ENCODE peak calls at places on chromosome 17, in five cellular contexts. I, U, H, G and E are unnamed samples.

GRCh38 chr17:68379692-68380677 is 77.3 kb downstream of the WIPI1 start:
- DNase-seq in I (no peak), U (no peak), H (no peak), G (no peak), E (no peak)

GRCh38 chr17:21397341-21398050 is 21.3 kb downstream of the KCNJ12 start:
- DNase-seq in I (no peak), U (no peak), H (no peak), G (no peak), E (no peak)

GRCh38 chr17:54381482-54381881 is 519.2 kb upstream of the TOM1L1 start:
- DNase-seq in I (no peak), U (no peak), H (no peak), G (no peak), E (no peak)

GRCh38 chr17:73683788-73684582 is 39.7 kb upstream of the SDK2 start:
- DNase-seq in I (no peak), U (no peak), H (no peak), G (no peak), E (no peak)

GRCh38 chr17:1232786-1233185 is 37.5 kb upstream of the BHLHA9 start:
- DNase-seq in I (no peak), U (no peak), H (no peak), G (no peak), E (no peak)

GRCh38 chr17:42775534-42776098 is 2.4 kb downstream of the VPS25 start:
- DNase-seq in I (no peak), U (no peak), H (no peak), G (no peak), E (no peak)

GRCh38 chr17:20072692-20072992 is 63.5 kb downstream of the SPECC1 start:
- DNase-seq in I (no peak), U (no peak), H (no peak), G (no peak), E (no peak)

GRCh38 chr17:62720126-62720850 is 87.8 kb downstream of the MARCHF10 start:
- DNase-seq in I (no peak), U (peak; percentile 33), H (no peak), G (no peak), E (no peak)

GRCh38 chr17:31690118-31690517 is 168.9 kb downstream of the COPRS start:
- DNase-seq in I (no peak), U (no peak), H (no peak), G (no peak), E (no peak)

GRCh38 chr17:61383689-61384201 is 15.9 kb upstream of the TBX2 start:
- DNase-seq in I (no peak), U (no peak), H (peak; percentile 78), G (no peak), E (no peak)

GRCh38 chr17:65041518-65041917 is 15.0 kb downstream of the GNA13 start:
- DNase-seq in I (no peak), U (no peak), H (no peak), G (no peak), E (no peak)

GRCh38 chr17:43316522-43317142 is 82.2 kb upstream of the ARL4D start:
- DNase-seq in I (no peak), U (peak; percentile 47), H (no peak), G (no peak), E (no peak)

GRCh38 chr17:45129426-45129939 is 2.8 kb downstream of the PLCD3 start:
- DNase-seq in I (peak; percentile 55), U (peak; percentile 70), H (no peak), G (peak; percentile 45), E (no peak)

GRCh38 chr17:27535178-27535928 is 79.1 kb downstream of the KSR1 start:
- DNase-seq in I (no peak), U (no peak), H (no peak), G (no peak), E (no peak)

GRCh38 chr17:47902039-47902744 is 6.2 kb downstream of the SP2 start:
- DNase-seq in I (no peak), U (peak; percentile 50), H (no peak), G (no peak), E (no peak)

GRCh38 chr17:36001109-36001735 is at the start of gene CCL15:
- DNase-seq in I (no peak), U (no peak), H (no peak), G (no peak), E (no peak)

GRCh38 chr17:4492762-4493561 is 5.7 kb upstream of the SPNS2 start:
- DNase-seq in I (peak; percentile 56), U (peak; percentile 90), H (no peak), G (no peak), E (no peak)

GRCh38 chr17:35871415-35871814 is 2.7 kb upstream of the HEATR9 start:
- DNase-seq in I (no peak), U (peak; percentile 13), H (no peak), G (no peak), E (no peak)

GRCh38 chr17:48996696-48997102 is 486 bp upstream of the IGF2BP1 start:
- DNase-seq in I (no peak), U (no peak), H (no peak), G (no peak), E (no peak)

GRCh38 chr17:50155115-50155819 is 4.8 kb upstream of the PPP1R9B start:
- DNase-seq in I (no peak), U (no peak), H (no peak), G (peak; percentile 62), E (peak; percentile 63)

GRCh38 chr17:66309793-66310192 is 7.4 kb downstream of the PRKCA start:
- DNase-seq in I (no peak), U (no peak), H (no peak), G (no peak), E (no peak)

GRCh38 chr17:13306310-13306962 is 288.6 kb upstream of the ELAC2 start:
- DNase-seq in I (no peak), U (peak; percentile 75), H (peak; percentile 58), G (peak; percentile 25), E (no peak)

GRCh38 chr17:69945698-69946185 is 129.3 kb upstream of the KCNJ16 start:
- DNase-seq in I (no peak), U (no peak), H (no peak), G (peak; percentile 10), E (no peak)

GRCh38 chr17:12510535-12510934 is 155.2 kb upstream of the MYOCD start:
- DNase-seq in I (no peak), U (no peak), H (no peak), G (no peak), E (no peak)

GRCh38 chr17:48637323-48638260 is 11.4 kb upstream of the HOXB9 start:
- DNase-seq in I (no peak), U (no peak), H (no peak), G (no peak), E (no peak)

GRCh38 chr17:72702136-72702735 is 390.3 kb downstream of the SLC39A11 start:
- DNase-seq in I (no peak), U (no peak), H (no peak), G (no peak), E (no peak)

GRCh38 chr17:65886240-65886639 is 305.7 kb downstream of the CEP112 start:
- DNase-seq in I (no peak), U (no peak), H (no peak), G (no peak), E (no peak)

GRCh38 chr17:37047631-37048104 is 98.9 kb downstream of the AATF start:
- DNase-seq in I (peak; percentile 77), U (peak; percentile 92), H (peak; percentile 88), G (peak; percentile 64), E (peak; percentile 15)

GRCh38 chr17:42171831-42172230 is 9.1 kb downstream of the KCNH4 start:
- DNase-seq in I (no peak), U (peak; percentile 31), H (no peak), G (no peak), E (no peak)

GRCh38 chr17:59332890-59333377 is 1.5 kb downstream of the YPEL2 start:
- DNase-seq in I (no peak), U (no peak), H (peak; percentile 28), G (peak; percentile 42), E (no peak)
- H3K4me1 ChIP-seq in I (peaks cover 7% of the 10 kb centered on the region), U (peaks cover 48% of the 10 kb centered on the region), H (peaks cover 32% of the 10 kb centered on the region), G (peaks cover 9% of the 10 kb centered on the region), E (peaks cover 53% of the 10 kb centered on the region)

GRCh38 chr17:34409352-34409751 is 46.3 kb upstream of the CCL1 start:
- DNase-seq in I (no peak), U (no peak), H (no peak), G (no peak), E (no peak)

GRCh38 chr17:34412022-34412421 is 49.0 kb upstream of the CCL1 start:
- DNase-seq in I (no peak), U (no peak), H (no peak), G (no peak), E (no peak)

GRCh38 chr17:34406196-34406595 is 43.2 kb upstream of the CCL1 start:
- DNase-seq in I (no peak), U (no peak), H (no peak), G (no peak), E (no peak)

GRCh38 chr17:34412534-34412933 is 49.5 kb upstream of the CCL1 start:
- DNase-seq in I (no peak), U (no peak), H (no peak), G (no peak), E (no peak)

DNA sequence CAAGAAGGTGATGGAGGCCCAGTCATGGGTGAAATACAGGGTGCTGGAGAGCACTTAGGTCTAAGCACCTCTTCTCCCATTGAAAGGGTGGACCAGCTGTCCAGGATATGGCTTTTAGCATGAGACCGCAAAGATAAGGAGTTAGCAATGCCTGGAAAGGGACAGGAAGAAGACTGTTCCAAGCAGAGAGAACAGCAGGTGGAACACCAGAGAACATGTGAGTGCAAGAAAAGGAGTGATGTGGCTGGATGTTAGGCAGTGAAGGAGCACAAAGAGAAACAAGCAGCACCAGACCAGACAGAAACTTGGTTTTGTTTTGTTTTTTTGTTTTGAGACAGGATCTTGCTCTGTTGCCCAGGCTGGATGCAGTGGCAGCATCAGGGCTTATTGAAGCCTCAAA is 45.4 kb upstream of the CCL1 start:
- DNase-seq in I (no peak), U (no peak), H (no peak), G (no peak), E (no peak)
- TF ChIP-seq CTCF in I (no peak), U (no peak), H (no peak), G (no peak), E (no peak)

GRCh38 chr17:18037482-18037881 is 1.5 kb downstream of the ATPAF2 start:
- DNase-seq in I (no peak), U (no peak), H (no peak), G (no peak), E (no peak)
- H3K4me3 ChIP-seq in I (no peak overlapping the region), U (no peak overlapping the region), H (peak overlapping the region; percentile 7), G (no peak overlapping the region), E (no peak overlapping the region)

DNA sequence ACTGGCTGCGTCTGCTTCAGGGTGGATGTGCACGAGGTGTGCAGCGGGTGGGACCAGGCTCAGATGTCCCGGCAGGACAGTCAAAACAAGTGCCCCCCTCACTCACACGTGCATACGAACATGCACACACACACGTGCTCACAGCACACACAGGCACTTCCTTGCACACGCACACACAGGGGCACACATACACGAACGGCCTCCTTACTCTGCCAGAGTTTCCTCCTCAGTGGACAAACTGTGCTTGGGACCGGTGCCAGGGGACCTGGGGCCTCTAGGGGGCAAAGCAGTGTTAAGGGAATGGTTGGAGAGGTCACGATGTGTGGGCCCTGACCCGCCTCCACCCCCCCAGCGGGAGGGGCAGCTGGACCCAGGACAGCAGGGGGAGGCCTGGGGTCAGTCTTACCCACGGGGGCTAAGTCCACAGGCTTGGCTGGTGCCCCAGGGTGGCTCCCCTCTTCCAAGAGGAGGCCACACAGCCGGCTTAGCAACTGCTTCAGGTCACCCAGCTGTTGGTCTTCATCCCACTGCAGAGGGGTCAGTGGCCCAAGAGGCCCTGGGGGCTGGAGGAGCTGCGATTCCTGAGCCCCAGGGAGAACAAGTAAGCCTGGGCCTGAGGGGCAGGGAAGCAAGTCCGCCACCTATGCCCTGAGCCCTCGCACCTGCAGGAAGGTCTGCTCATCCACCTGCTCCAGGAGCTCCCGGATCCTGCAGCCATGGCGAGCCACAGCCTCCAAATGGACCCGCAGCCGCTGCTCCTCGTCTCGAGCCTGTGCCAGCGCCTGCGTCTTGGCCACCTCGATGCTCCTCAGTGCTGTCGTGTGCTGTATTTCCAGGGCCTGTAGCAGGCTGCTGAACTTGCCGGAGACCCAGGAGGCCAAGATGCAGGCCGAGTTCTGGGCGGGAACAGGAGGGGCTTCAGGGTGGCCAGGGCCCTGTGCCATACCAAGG is 4.9 kb downstream of the TRIM65 start:
- DNase-seq in I (peak; percentile 33), U (no peak), H (no peak), G (no peak), E (no peak)
- H3K4me1 ChIP-seq in I (peaks cover 8% of the 10 kb centered on the region), U (peaks cover 12% of the 10 kb centered on the region), H (peaks cover 5% of the 10 kb centered on the region), G (peaks cover 9% of the 10 kb centered on the region), E (peaks cover 23% of the 10 kb centered on the region)